ENCODE peak calls at places on chromosomes 16 and 17, in four cellular contexts. One of them, this sample, is unnamed.

GRCh38 chr16:22743401-22743800 is 70.6 kb upstream of the HS3ST2 start:
- DNase-seq in prostate gland: no peak
- DNase-seq in body of pancreas: no peak
- DNase-seq in HepG2: no peak
- DNase-seq in this sample: no peak

GRCh38 chr17:2235792-2236365 is 67.7 kb downstream of the SMG6 start:
- DNase-seq in prostate gland: no peak
- DNase-seq in body of pancreas: no peak
- DNase-seq in HepG2: no peak
- DNase-seq in this sample: no peak

GRCh38 chr17:82767041-82767754 is 15.3 kb downstream of the TBCD start:
- DNase-seq in prostate gland: peak
- DNase-seq in body of pancreas: peak
- DNase-seq in HepG2: peak
- DNase-seq in this sample: peak

GRCh38 chr17:39485555-39485954 is 24.3 kb downstream of the CDK12 start:
- DNase-seq in body of pancreas: no peak
- DNase-seq in HepG2: no peak
- DNase-seq in prostate gland: no peak
- DNase-seq in this sample: no peak

GRCh38 chr17:60354223-60354622 is 37.7 kb downstream of the USP32 start:
- DNase-seq in body of pancreas: no peak
- DNase-seq in HepG2: peak
- DNase-seq in prostate gland: no peak
- DNase-seq in this sample: no peak

GRCh38 chr17:37772982-37773381 is 28.1 kb upstream of the HNF1B start:
- DNase-seq in prostate gland: no peak
- DNase-seq in body of pancreas: no peak
- DNase-seq in HepG2: no peak
- DNase-seq in this sample: no peak

GRCh38 chr16:62657116-62657515 is 620.9 kb upstream of the CDH8 start:
- DNase-seq in prostate gland: no peak
- DNase-seq in HepG2: no peak
- DNase-seq in body of pancreas: no peak
- DNase-seq in this sample: no peak

GRCh38 chr17:1908699-1909309 is 79.0 kb downstream of the RPA1 start:
- DNase-seq in HepG2: peak
- DNase-seq in prostate gland: peak
- DNase-seq in body of pancreas: peak
- DNase-seq in this sample: peak

GRCh38 chr16:68377221-68377620 is 66.4 kb downstream of the PRMT7 start:
- DNase-seq in HepG2: no peak
- DNase-seq in prostate gland: no peak
- DNase-seq in body of pancreas: no peak
- DNase-seq in this sample: no peak

GRCh38 chr17:37179893-37180292 is 195.9 kb upstream of the C17orf78 start:
- DNase-seq in body of pancreas: no peak
- DNase-seq in prostate gland: no peak
- DNase-seq in HepG2: no peak
- DNase-seq in this sample: no peak

GRCh38 chr17:1505586-1505985 is 10.8 kb downstream of the INPP5K start:
- DNase-seq in prostate gland: no peak
- DNase-seq in HepG2: no peak
- DNase-seq in body of pancreas: no peak
- DNase-seq in this sample: no peak

GRCh38 chr17:71107136-71107535 is 937.8 kb downstream of the KCNJ2 start:
- DNase-seq in prostate gland: no peak
- DNase-seq in body of pancreas: no peak
- DNase-seq in HepG2: no peak
- DNase-seq in this sample: no peak

GRCh38 chr17:41118721-41119120 is 548 bp upstream of the KRTAP4-11 start:
- DNase-seq in prostate gland: no peak
- DNase-seq in body of pancreas: no peak
- DNase-seq in HepG2: no peak
- DNase-seq in this sample: no peak

GRCh38 chr17:41121742-41122141 is 2.2 kb downstream of the KRTAP4-12 start:
- DNase-seq in prostate gland: no peak
- DNase-seq in HepG2: no peak
- DNase-seq in body of pancreas: no peak
- DNase-seq in this sample: no peak

GRCh38 chr17:41111151-41111885 is 6.1 kb downstream of the KRTAP4-9 start:
- DNase-seq in HepG2: no peak
- DNase-seq in body of pancreas: no peak
- DNase-seq in prostate gland: no peak
- DNase-seq in this sample: no peak

DNA sequence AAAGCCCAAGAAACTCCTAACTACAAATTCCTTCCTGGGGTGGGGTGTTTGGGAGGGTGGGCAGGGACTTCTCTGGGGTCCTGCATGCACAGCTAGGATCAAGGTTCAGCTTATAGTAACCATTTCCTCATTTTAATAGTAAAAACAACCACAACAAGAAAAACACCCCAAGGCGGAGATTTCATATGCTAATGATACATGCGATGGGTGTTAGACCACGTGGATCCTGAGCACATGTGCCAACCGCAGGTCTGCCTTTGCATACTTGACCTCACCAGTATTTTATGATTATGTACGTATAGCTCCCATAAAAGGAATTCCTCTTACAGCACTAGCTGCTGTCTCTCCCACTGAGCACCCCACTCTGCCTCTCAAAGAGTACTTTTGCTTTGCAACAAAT is 1.9 kb downstream of the KRTAP4-11 start:
- DNase-seq in body of pancreas: no peak
- DNase-seq in HepG2: no peak
- DNase-seq in prostate gland: no peak
- DNase-seq in this sample: no peak
- TF ChIP-seq POLR2A in body of pancreas: no peak
- TF ChIP-seq POLR2A in HepG2: no peak
- TF ChIP-seq POLR2A in prostate gland: no peak
- TF ChIP-seq POLR2A in this sample: no peak

GRCh38 chr17:78718575-78719209 is 63.4 kb downstream of the CYTH1 start:
- DNase-seq in prostate gland: no peak
- DNase-seq in body of pancreas: no peak
- DNase-seq in HepG2: no peak
- DNase-seq in this sample: no peak

GRCh38 chr17:78715876-78716275 is 66.2 kb downstream of the CYTH1 start:
- DNase-seq in body of pancreas: no peak
- DNase-seq in prostate gland: no peak
- DNase-seq in HepG2: no peak
- DNase-seq in this sample: no peak

GRCh38 chr17:78716292-78716691 is 65.8 kb downstream of the CYTH1 start:
- DNase-seq in HepG2: no peak
- DNase-seq in prostate gland: no peak
- DNase-seq in body of pancreas: no peak
- DNase-seq in this sample: no peak

GRCh38 chr17:78716814-78717393 is 65.2 kb downstream of the CYTH1 start:
- DNase-seq in body of pancreas: peak
- DNase-seq in prostate gland: peak
- DNase-seq in HepG2: no peak
- DNase-seq in this sample: no peak

DNA sequence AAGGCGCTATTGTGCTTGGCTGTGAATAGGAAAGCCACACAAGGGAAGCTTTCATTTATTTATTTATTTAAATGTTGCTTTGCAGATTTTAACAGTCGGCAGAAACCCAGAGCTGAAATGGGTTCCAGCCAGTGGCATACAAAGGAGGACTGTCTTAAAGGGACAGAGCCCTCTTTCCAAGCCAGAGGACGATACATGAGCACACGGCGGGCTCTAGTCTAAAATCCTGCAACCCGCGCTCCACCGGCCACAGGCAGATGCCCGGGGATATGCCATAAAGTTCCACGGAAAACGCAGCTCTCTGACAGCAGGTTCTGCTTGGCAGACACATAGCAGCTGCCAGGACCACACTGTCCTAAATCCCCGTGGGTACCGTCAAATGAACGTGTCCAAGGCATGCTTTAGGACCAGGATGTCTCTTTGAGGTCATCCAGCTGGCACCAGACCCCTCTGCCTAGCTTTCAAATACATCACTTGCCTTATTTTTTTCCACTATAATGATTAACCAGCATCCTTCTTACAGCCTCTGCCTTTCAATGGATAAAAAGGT is 64.6 kb downstream of the CYTH1 start:
- DNase-seq in prostate gland: peak
- DNase-seq in HepG2: peak
- DNase-seq in body of pancreas: peak
- DNase-seq in this sample: no peak
- TF ChIP-seq POLR2A in prostate gland: no peak
- TF ChIP-seq POLR2A in HepG2: no peak
- TF ChIP-seq POLR2A in body of pancreas: no peak
- TF ChIP-seq POLR2A in this sample: no peak

DNA sequence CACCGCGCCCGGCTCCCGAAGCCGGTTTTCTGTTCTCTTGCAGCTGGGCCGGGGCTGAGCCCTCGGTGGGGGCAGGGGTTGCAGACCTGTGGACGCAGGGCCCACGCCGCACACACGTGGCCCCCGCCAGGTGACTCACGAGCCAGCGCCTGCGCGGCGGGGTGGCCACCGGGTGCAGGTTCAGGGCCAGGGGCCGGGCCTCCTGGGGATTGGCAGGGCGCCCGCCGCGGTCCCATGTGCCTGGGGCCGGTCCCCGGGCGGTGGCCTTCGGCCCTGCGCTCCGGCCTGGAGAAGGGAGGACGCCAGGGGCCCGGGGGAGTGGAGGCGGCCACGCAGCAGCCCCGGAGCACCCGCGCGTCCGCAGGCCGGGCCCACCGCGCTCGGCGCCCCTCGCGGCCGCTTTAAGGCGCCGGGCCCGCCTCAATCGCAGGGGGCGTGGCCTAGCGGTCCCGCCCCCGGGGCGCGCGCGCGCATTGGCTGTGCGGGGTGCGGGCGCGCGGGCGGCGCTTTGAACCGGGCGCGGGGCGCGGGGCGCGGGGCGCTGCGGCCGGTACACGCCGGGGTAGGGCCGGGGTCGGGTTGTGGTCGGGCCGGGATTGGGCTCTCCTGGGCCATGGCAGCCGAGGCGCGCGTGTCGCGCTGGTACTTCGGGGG is at the start of gene SLC25A10:
- DNase-seq in body of pancreas: peak
- DNase-seq in prostate gland: peak
- DNase-seq in HepG2: peak
- DNase-seq in this sample: peak
- TF ChIP-seq POLR2A in body of pancreas: peak
- TF ChIP-seq POLR2A in prostate gland: peak
- TF ChIP-seq POLR2A in HepG2: no peak
- TF ChIP-seq POLR2A in this sample: no peak

DNA sequence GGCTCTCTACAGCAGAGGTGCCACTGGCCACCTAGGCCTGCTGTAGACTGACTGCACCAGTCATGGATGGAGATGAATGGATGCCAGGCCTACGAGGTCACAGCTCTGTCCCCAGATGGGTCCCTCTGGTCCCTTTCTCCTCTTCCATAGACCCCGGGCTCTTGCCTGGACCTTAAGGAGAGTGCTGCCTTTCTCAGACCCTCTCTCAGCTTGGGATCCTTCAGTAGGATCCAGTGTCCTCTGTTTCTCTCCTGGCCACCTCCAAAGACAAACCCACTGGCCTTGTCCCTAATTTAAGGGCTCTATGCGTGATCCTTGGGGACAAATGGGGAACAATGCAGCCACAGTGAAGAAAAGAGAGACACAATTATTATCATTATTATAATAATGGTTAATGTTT is 189.3 kb upstream of the C16orf82 start:
- DNase-seq in prostate gland: no peak
- DNase-seq in HepG2: no peak
- DNase-seq in body of pancreas: no peak
- DNase-seq in this sample: no peak
- TF ChIP-seq POLR2A in prostate gland: no peak
- TF ChIP-seq POLR2A in HepG2: no peak
- TF ChIP-seq POLR2A in body of pancreas: no peak
- TF ChIP-seq POLR2A in this sample: no peak

GRCh38 chr16:31064882-31065461 is 9.1 kb downstream of the ZNF668 start:
- DNase-seq in prostate gland: no peak
- DNase-seq in body of pancreas: no peak
- DNase-seq in HepG2: no peak
- DNase-seq in this sample: no peak
- TF ChIP-seq POLR2A in prostate gland: no peak
- TF ChIP-seq POLR2A in body of pancreas: no peak
- TF ChIP-seq POLR2A in HepG2: no peak
- TF ChIP-seq POLR2A in this sample: no peak

DNA sequence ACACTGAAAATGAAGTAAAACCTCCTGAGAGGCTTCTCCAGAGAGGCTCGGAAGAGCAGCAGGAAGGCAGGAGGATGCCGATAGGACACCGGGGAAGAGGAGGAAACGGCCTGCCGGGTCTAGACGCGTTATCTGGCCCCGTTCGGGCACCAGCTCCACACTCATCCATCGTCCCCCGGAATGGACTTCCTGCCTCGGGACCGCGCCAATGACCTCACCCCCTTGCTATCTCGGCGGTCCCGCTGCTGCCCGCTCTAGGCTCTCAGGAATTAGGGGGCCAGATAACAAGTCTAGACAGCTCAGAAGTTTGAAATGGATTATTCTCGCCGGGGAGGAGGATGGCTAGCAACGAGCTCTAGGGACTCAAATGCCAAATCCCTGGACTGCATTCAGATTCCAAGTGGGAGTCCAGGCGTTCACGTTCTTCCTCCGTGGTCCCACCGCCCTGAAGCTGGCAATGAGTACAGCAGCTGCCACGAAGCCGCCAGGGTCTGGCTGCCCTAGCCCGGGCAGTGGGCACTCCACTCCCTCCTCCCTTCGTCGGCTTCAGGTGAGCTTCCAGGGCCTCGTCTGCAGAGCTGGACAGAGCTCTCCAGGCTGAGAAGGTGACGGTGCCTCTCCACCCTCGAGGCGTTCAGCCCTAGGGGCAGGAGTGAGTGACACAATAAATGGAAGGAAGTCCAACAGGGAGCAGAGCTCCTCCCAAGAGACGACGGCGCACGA is 351.0 kb downstream of the FOXL1 start:
- DNase-seq in prostate gland: no peak
- DNase-seq in HepG2: no peak
- DNase-seq in body of pancreas: no peak
- DNase-seq in this sample: peak
- TF ChIP-seq POLR2A in prostate gland: no peak
- TF ChIP-seq POLR2A in HepG2: no peak
- TF ChIP-seq POLR2A in body of pancreas: no peak
- TF ChIP-seq POLR2A in this sample: no peak

GRCh38 chr16:88770459-88771293 is 14.3 kb downstream of the PIEZO1 start:
- DNase-seq in body of pancreas: peak
- DNase-seq in HepG2: peak
- DNase-seq in prostate gland: peak
- DNase-seq in this sample: peak
- TF ChIP-seq POLR2A in body of pancreas: no peak
- TF ChIP-seq POLR2A in HepG2: peak
- TF ChIP-seq POLR2A in prostate gland: peak
- TF ChIP-seq POLR2A in this sample: no peak

This sample was measured in erythroblast.